ENCODE peak calls at places on chromosomes 16 and 17, in ten cellular contexts. G, V, X, Y, O, E, T, S, H and K are unnamed samples.

GRCh38 chr16:81866820-81867440 is 87.8 kb downstream of the PLCG2 start:
- DNase-seq in G (no peak), V (peak; percentile 23), X (no peak), Y (peak; percentile 59), O (no peak), E (no peak), T (no peak), S (no peak), H (no peak), K (no peak)

GRCh38 chr17:28925912-28926365 is 23.1 kb upstream of the DHRS13 start:
- DNase-seq in G (peak; percentile 67), V (no peak), X (peak; percentile 60), Y (no peak), O (no peak), E (no peak), T (peak; percentile 69), S (no peak), H (peak; percentile 92), K (peak; percentile 87)

GRCh38 chr17:15261063-15261817 is 3.9 kb downstream of the PMP22 start:
- DNase-seq in G (peak; percentile 77), V (peak; percentile 43), X (no peak), Y (peak; percentile 49), O (no peak), E (no peak), T (no peak), S (peak; percentile 15), H (peak; percentile 75), K (no peak)

GRCh38 chr17:69240201-69240600 is 11.6 kb upstream of the ABCA10 start:
- DNase-seq in G (no peak), V (no peak), X (no peak), Y (no peak), O (no peak), E (no peak), T (no peak), S (no peak), H (no peak), K (no peak)

GRCh38 chr16:57637424-57637823 is 9.0 kb downstream of the ADGRG1 start:
- DNase-seq in G (no peak), V (no peak), X (no peak), Y (no peak), O (no peak), E (no peak), T (no peak), S (no peak), H (no peak), K (no peak)

GRCh38 chr17:50943575-50943933 is 77.4 kb upstream of the TOB1 start:
- DNase-seq in G (no peak), V (no peak), X (no peak), Y (peak; percentile 19), O (peak; percentile 51), E (no peak), T (no peak), S (no peak), H (no peak), K (no peak)

GRCh38 chr16:57760357-57761160 is 25.0 kb downstream of the KATNB1 start:
- DNase-seq in G (no peak), V (no peak), X (no peak), Y (no peak), O (no peak), E (no peak), T (no peak), S (no peak), H (no peak), K (no peak)

GRCh38 chr17:49556183-49556943 is 19.3 kb upstream of the NXPH3 start:
- DNase-seq in G (peak; percentile 94), V (peak; percentile 72), X (peak; percentile 64), Y (peak; percentile 79), O (peak; percentile 93), E (peak; percentile 49), T (no peak), S (peak; percentile 91), H (peak; percentile 46), K (peak; percentile 74)

GRCh38 chr17:81097134-81097942 is 62.4 kb downstream of the BAIAP2 start:
- DNase-seq in G (peak; percentile 81), V (peak; percentile 77), X (no peak), Y (peak; percentile 68), O (peak; percentile 75), E (no peak), T (peak; percentile 13), S (peak; percentile 88), H (peak; percentile 78), K (peak; percentile 23)

GRCh38 chr16:183005-183404 is 2.7 kb downstream of the HBQ1 start:
- DNase-seq in G (no peak), V (no peak), X (no peak), Y (no peak), O (no peak), E (no peak), T (no peak), S (no peak), H (no peak), K (no peak)

GRCh38 chr17:32461853-32462617 is 17.7 kb downstream of the PSMD11 start:
- DNase-seq in G (peak; percentile 50), V (peak; percentile 60), X (peak; percentile 43), Y (peak; percentile 63), O (peak; percentile 58), E (peak; percentile 11), T (no peak), S (peak; percentile 43), H (peak; percentile 50), K (peak; percentile 65)

GRCh38 chr17:7249830-7250229 is 1.7 kb downstream of the CTDNEP1 start:
- DNase-seq in G (no peak), V (no peak), X (no peak), Y (no peak), O (no peak), E (no peak), T (no peak), S (no peak), H (no peak), K (no peak)

GRCh38 chr16:57213462-57213861 is 27.3 kb downstream of the RSPRY1 start:
- DNase-seq in G (no peak), V (no peak), X (no peak), Y (no peak), O (no peak), E (no peak), T (no peak), S (no peak), H (no peak), K (no peak)

GRCh38 chr16:77213542-77214108 is 14.4 kb downstream of the SYCE1L start:
- DNase-seq in G (peak; percentile 85), V (no peak), X (no peak), Y (no peak), O (no peak), E (no peak), T (peak; percentile 67), S (no peak), H (peak; percentile 86), K (no peak)

GRCh38 chr17:74566132-74566753 is 1.1 kb downstream of the CD300H start:
- DNase-seq in G (peak; percentile 65), V (peak; percentile 35), X (no peak), Y (peak; percentile 39), O (peak; percentile 41), E (no peak), T (no peak), S (peak; percentile 54), H (no peak), K (no peak)

GRCh38 chr16:85462405-85463227 is 150.5 kb upstream of the GSE1 start:
- DNase-seq in G (no peak), V (no peak), X (no peak), Y (no peak), O (no peak), E (peak; percentile 81), T (no peak), S (peak; percentile 96), H (no peak), K (peak; percentile 13)

GRCh38 chr17:35447494-35447893 is 1.1 kb downstream of the SLFN13 start:
- DNase-seq in G (no peak), V (no peak), X (no peak), Y (no peak), O (no peak), E (no peak), T (no peak), S (no peak), H (no peak), K (no peak)

GRCh38 chr17:81967244-81967532 is 6.2 kb upstream of the NOTUM start:
- DNase-seq in G (no peak), V (no peak), X (no peak), Y (no peak), O (no peak), E (no peak), T (no peak), S (no peak), H (no peak), K (no peak)

GRCh38 chr16:85363881-85364280 is 249.2 kb upstream of the GSE1 start:
- DNase-seq in G (no peak), V (no peak), X (no peak), Y (no peak), O (no peak), E (no peak), T (no peak), S (no peak), H (no peak), K (no peak)

GRCh38 chr16:72722552-72722951 is 325.4 kb downstream of the ZFHX3 start:
- DNase-seq in G (no peak), V (no peak), X (no peak), Y (no peak), O (no peak), E (no peak), T (no peak), S (peak; percentile 7), H (no peak), K (no peak)

GRCh38 chr16:24273511-24273910 is 17.4 kb downstream of the CACNG3 start:
- DNase-seq in G (no peak), V (no peak), X (no peak), Y (no peak), O (no peak), E (no peak), T (no peak), S (no peak), H (peak; percentile 37), K (no peak)

GRCh38 chr17:50272711-50273653 is 1.3 kb upstream of the TMEM92 start:
- DNase-seq in G (peak; percentile 72), V (peak; percentile 74), X (peak; percentile 34), Y (peak; percentile 62), O (peak; percentile 76), E (no peak), T (no peak), S (peak; percentile 81), H (peak; percentile 39), K (peak; percentile 60)

GRCh38 chr16:66026211-66026610 is 340.3 kb upstream of the CDH5 start:
- DNase-seq in G (peak; percentile 25), V (no peak), X (no peak), Y (no peak), O (no peak), E (peak; percentile 40), T (no peak), S (no peak), H (no peak), K (no peak)

GRCh38 chr16:72072514-72073342 is 9.7 kb downstream of the HPR start:
- DNase-seq in G (no peak), V (peak; percentile 48), X (no peak), Y (no peak), O (no peak), E (no peak), T (no peak), S (peak; percentile 50), H (no peak), K (no peak)

GRCh38 chr17:77382356-77382911 is 241.7 kb downstream of the SEC14L1 start:
- DNase-seq in G (no peak), V (no peak), X (peak; percentile 14), Y (no peak), O (peak; percentile 68), E (no peak), T (no peak), S (no peak), H (no peak), K (peak; percentile 69)

GRCh38 chr17:75688209-75688771 is 21.2 kb downstream of the SAP30BP start:
- DNase-seq in G (no peak), V (no peak), X (no peak), Y (no peak), O (no peak), E (no peak), T (no peak), S (no peak), H (no peak), K (no peak)

GRCh38 chr17:19672009-19672837 is 23.7 kb downstream of the ALDH3A2 start:
- DNase-seq in G (no peak), V (peak; percentile 62), X (no peak), Y (peak; percentile 56), O (no peak), E (no peak), T (no peak), S (no peak), H (no peak), K (no peak)